ENCODE peak calls at places on chromosomes 2 and 18, in five cellular contexts. U is heart left ventricle, I is testis, R is Peyer's patch, F is ovary. N is an unnamed sample.

GRCh38 chr2:72159211-72159610 is 11.5 kb upstream of the CYP26B1 start:
- DNase-seq in U (no peak), I (no peak), R (no peak), F (no peak), N (no peak)

GRCh38 chr2:17672583-17673317 is 80.9 kb downstream of the SMC6 start:
- DNase-seq in U (no peak), I (no peak), R (no peak), F (no peak), N (no peak)

GRCh38 chr2:227884511-227884947 is 13.1 kb downstream of the DAW1 start:
- DNase-seq in U (peak), I (peak), R (peak), F (no peak), N (no peak)

GRCh38 chr2:130740671-130741070 is 11.8 kb downstream of the GPR148 start:
- DNase-seq in U (no peak), I (no peak), R (no peak), F (no peak), N (no peak)

GRCh38 chr18:24741961-24742738 is 281.7 kb downstream of the HRH4 start:
- DNase-seq in U (no peak), I (no peak), R (no peak), F (no peak), N (no peak)

GRCh38 chr2:241890524-241891235 is 21.2 kb downstream of the RTP5 start:
- DNase-seq in U (no peak), I (no peak), R (no peak), F (no peak), N (no peak)

GRCh38 chr2:21754164-21754788 is 630.5 kb downstream of the TDRD15 start:
- DNase-seq in U (no peak), I (no peak), R (no peak), F (no peak), N (no peak)

GRCh38 chr18:63969965-63970802 is at the start of gene SERPINB8:
- DNase-seq in U (peak), I (peak), R (peak), F (peak), N (peak)

GRCh38 chr2:102337012-102337411 is 18.6 kb upstream of the IL18R1 start:
- DNase-seq in U (no peak), I (no peak), R (no peak), F (no peak), N (no peak)

GRCh38 chr2:10566021-10566420 is 117.9 kb upstream of the ODC1 start:
- DNase-seq in U (no peak), I (no peak), R (no peak), F (no peak), N (no peak)

GRCh38 chr2:236334122-236334876 is 70.1 kb upstream of the ASB18 start:
- DNase-seq in U (peak), I (no peak), R (no peak), F (no peak), N (no peak)

GRCh38 chr2:29420999-29421856 is 306.0 kb downstream of the CLIP4 start:
- DNase-seq in U (no peak), I (no peak), R (no peak), F (no peak), N (no peak)

GRCh38 chr2:240252191-240252871 is 111.9 kb upstream of the OTOS start:
- DNase-seq in U (no peak), I (no peak), R (no peak), F (peak), N (peak)

GRCh38 chr2:224884188-224884587 is 158.1 kb downstream of the DOCK10 start:
- DNase-seq in U (no peak), I (no peak), R (no peak), F (no peak), N (no peak)

GRCh38 chr2:104068665-104069064 is 785.2 kb upstream of the POU3F3 start:
- DNase-seq in U (no peak), I (no peak), R (no peak), F (no peak), N (no peak)

GRCh38 chr18:811192-812122 is 585 bp downstream of the YES1 start:
- DNase-seq in U (peak), I (peak), R (no peak), F (no peak), N (peak)

GRCh38 chr2:217370391-217370790 is 510.5 kb upstream of the TNP1 start:
- DNase-seq in U (no peak), I (no peak), R (no peak), F (no peak), N (no peak)

GRCh38 chr2:56754066-56754615 is 570.4 kb downstream of the CCDC85A start:
- DNase-seq in U (peak), I (no peak), R (no peak), F (no peak), N (no peak)

GRCh38 chr2:172510083-172510482 is 45.8 kb upstream of the PDK1 start:
- DNase-seq in U (no peak), I (no peak), R (no peak), F (no peak), N (no peak)

GRCh38 chr2:99085400-99085799 is 56.1 kb upstream of the C2orf15 start:
- DNase-seq in U (no peak), I (no peak), R (no peak), F (no peak), N (no peak)

GRCh38 chr2:191486584-191487320 is 191.2 kb upstream of the NABP1 start:
- DNase-seq in U (peak), I (no peak), R (no peak), F (no peak), N (no peak)

GRCh38 chr2:38444247-38444646 is 67.2 kb upstream of the ATL2 start:
- DNase-seq in U (no peak), I (no peak), R (no peak), F (no peak), N (no peak)

GRCh38 chr2:120828066-120828465 is 92.4 kb downstream of the GLI2 start:
- DNase-seq in U (no peak), I (no peak), R (no peak), F (no peak), N (peak)

GRCh38 chr2:119679846-119680245 is 845 bp downstream of the TMEM177 start:
- DNase-seq in U (no peak), I (no peak), R (no peak), F (no peak), N (no peak)

GRCh38 chr18:6370886-6371635 is 43.6 kb downstream of the L3MBTL4 start:
- DNase-seq in U (no peak), I (peak), R (no peak), F (peak), N (no peak)

GRCh38 chr2:70411489-70412081 is 109.7 kb upstream of the FAM136A start:
- DNase-seq in U (no peak), I (peak), R (no peak), F (no peak), N (no peak)

GRCh38 chr18:12470382-12471090 is 62.8 kb downstream of the PRELID3A start:
- DNase-seq in U (no peak), I (no peak), R (no peak), F (no peak), N (no peak)

GRCh38 chr2:188102881-188103280 is 188.8 kb upstream of the GULP1 start:
- DNase-seq in U (no peak), I (no peak), R (no peak), F (no peak), N (no peak)

GRCh38 chr2:234426616-234427015 is 70.3 kb downstream of the ARL4C start:
- DNase-seq in U (no peak), I (no peak), R (peak), F (no peak), N (no peak)

GRCh38 chr18:46481048-46481846 is 175.8 kb downstream of the LOXHD1 start:
- DNase-seq in U (peak), I (peak), R (peak), F (no peak), N (no peak)

DNA sequence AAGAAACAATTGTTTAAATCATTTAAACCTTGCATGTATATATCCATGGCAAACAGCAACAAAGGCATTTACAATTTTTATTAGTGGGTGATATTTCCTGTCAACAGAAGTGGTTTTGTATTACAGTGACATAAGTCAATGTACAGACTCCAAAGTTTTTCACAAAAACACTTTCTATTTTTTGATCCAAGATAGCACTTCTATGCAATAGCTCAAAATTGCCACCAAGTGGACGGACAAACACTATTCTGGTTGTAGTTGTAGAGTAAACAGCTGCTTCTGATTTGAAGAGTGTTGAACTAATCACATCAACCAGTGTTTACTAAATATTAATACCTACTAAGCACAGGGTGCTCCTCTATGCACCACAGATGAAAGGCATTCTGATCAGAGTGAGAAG is 421.4 kb downstream of the NCKAP5 start:
- DNase-seq in U (no peak), I (no peak), R (no peak), F (no peak), N (no peak)
- TF ChIP-seq CTCF in U (peak), I (no peak), R (no peak), F (no peak), N (no peak)

DNA sequence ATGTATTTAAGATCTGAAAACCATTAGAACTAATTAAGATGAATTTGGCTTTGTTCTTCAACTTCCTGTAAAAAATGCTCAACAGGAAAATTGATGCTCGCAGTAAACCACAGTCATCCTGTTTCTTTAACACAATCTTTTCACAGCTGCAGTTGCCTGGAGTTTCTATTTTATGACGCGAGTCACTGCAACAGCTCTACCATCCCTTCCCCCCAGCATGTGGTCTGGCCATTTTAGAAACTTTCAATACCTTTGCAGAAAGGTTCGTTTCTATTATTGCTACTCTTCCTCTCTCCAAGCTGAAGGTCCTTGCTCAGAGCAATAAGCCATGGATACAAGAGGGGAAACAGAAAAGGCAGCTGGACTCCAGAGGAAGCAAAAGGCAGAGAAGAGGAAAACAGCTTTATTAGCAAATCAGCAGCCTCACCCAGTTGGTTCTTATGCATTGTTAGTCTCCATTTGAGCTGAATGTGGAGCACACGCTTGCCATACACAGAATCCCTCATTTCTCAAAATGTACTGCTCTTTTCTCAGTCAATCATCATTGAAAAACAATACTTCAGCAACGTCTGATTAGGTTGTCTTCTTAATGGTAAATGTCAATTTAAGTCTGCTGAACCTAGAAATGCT is 3.9 kb downstream of the WIPF1 start:
- DNase-seq in U (peak), I (no peak), R (peak), F (no peak), N (no peak)
- TF ChIP-seq POLR2A in U (no peak), I (no peak), R (peak), F (no peak), N (no peak)

GRCh38 chr18:65968605-65969004 is 217.8 kb downstream of the CDH7 start:
- DNase-seq in U (no peak), I (no peak), R (no peak), F (no peak), N (no peak)
- TF ChIP-seq CTCF in U (peak), I (no peak), R (no peak), F (no peak), N (no peak)

GRCh38 chr2:27628767-27629709 is at the start of the genes CCDC121 and GPN1:
- DNase-seq in U (peak), I (peak), R (peak), F (peak), N (peak)
- TF ChIP-seq POLR2A in U (peak), I (no peak), R (peak), F (peak), N (peak)

GRCh38 chr18:67710639-67711038 is 194.1 kb upstream of the DSEL start:
- DNase-seq in U (no peak), I (no peak), R (no peak), F (no peak), N (no peak)
- TF ChIP-seq CTCF in U (no peak), I (no peak), R (peak), F (no peak), N (no peak)

DNA sequence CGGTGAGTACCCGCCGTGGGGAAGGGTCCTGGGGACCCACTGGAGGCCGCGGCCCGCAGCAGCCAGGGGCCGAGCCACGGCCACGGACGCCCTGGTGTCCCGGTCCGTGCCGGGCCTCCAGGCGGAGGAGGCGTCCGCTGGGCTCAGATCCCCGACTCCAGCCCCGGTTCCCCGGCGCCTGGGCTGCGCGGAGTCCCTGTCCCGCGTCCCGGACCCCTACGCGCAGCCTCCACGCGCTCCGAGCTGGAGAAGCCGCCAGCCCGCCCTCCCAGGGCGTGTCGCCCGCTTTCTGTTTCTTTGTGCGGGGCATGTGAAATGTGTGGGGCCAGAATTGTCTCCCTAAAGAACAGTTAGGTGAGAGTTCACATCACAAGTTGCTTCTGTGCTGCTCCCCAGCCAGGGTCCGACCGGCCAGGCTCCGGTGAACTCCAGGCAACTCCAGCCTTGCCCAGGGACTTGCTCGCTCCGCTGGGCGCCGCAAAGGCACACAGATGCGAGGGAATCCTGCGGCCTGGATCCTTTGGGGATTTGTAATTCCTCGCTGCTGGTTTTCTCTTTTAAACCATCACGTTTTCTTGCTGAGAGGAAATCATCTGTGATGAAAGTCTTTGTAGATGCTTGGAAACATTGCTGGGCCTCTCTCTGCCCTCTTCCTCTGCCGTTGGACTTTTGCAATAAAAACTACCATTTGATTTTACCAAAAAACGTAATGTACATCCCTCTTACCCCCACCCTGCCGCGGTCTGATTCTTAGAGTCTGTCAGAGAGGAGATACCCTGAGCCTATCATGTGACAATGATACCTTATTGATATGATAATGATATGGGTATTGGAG is 570 bp downstream of the GYPC start:
- DNase-seq in U (peak), I (peak), R (no peak), F (peak), N (no peak)
- TF ChIP-seq POLR2A in U (no peak), I (no peak), R (no peak), F (no peak), N (no peak)

DNA sequence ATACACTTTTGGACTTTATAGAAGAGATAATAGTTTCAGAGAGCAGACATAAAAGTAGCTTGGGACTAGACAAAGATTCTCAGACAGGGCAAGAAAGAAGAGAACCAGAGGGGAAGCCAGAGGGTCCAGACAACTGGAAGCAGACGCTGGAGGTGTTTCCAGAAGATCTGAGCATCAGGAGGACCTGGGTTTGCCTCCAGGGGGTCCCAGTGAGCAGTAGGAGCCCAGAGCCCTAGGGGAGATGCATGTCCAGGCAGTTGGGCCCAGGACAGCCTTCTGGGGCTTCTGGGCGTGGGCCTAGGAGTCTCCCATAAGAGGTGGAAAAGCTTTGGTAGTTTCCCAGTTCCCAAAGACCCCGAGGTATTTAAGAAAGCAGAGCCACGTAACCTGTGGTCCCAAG is 251.2 kb upstream of the ID2 start:
- DNase-seq in U (no peak), I (no peak), R (no peak), F (no peak), N (peak)
- TF ChIP-seq CTCF in U (no peak), I (no peak), R (no peak), F (no peak), N (no peak)

DNA sequence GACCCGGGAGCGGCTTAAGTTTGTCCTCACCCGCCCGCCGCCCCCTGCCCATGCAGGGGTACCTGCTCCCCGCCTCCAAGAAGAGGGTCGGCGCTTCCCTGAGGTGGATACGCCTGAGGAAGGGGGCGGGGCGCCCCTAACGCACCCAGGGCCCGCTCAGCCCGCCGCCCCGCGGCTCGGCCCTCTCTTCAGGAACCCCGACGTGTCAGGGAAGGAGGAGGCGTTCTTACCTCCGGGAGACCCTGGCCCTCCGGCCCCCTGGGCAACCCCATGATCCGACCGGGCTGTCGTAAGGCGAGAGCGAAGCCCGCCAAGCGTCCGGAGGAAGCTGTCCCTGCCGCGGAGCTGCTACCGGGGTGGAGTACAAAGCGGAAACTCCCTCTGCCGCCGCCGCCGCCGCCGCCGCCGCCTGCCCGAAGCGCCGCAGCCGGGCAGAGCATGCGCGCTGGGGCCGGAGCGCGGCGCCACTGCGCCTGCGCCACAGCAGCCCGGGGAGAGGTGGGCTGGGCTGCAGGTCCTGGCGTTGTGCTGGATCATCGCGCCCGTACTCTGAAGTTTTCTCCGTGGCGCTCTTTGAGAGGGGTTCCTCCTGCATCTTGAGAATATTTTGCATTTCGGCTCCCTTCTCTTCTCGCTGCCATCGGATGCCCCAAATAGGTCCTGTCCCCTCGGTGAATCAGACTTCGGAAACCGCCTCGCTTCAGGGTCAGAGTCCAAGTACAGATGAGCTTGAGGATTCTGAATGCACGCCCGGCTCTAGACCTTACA is at the start of gene CCDC93:
- DNase-seq in U (peak), I (peak), R (peak), F (peak), N (peak)
- TF ChIP-seq POLR2A in U (peak), I (no peak), R (peak), F (peak), N (peak)